ENCODE peak calls at places on chromosomes 16 and 17, in six cellular contexts. M is upper lobe of right lung, O is HEK293T, X is transverse colon, U is T-cell, Q is kidney. F is an unnamed sample.

GRCh38 chr17:67671492-67671891 is 46.2 kb upstream of the NOL11 start:
- DNase-seq in M (no peak), O (peak), Q (no peak), U (no peak), X (no peak), F (no peak)

GRCh38 chr16:85864965-85865364 is 34.0 kb upstream of the IRF8 start:
- DNase-seq in Q (no peak), O (no peak), M (no peak), U (no peak), X (no peak), F (no peak)

GRCh38 chr16:20851601-20852000 is 45.3 kb downstream of the REXO5 start:
- DNase-seq in O (no peak), U (no peak), Q (peak), M (peak), X (peak), F (peak)

GRCh38 chr17:80800775-80801391 is 190.8 kb upstream of the CHMP6 start:
- DNase-seq in O (no peak), M (no peak), Q (peak), X (no peak), U (no peak), F (peak)

GRCh38 chr16:19882186-19882585 is 2.5 kb downstream of the GPRC5B start:
- DNase-seq in M (no peak), O (no peak), X (no peak), U (no peak), Q (no peak), F (no peak)

GRCh38 chr16:85240982-85241924 is 129.0 kb upstream of the CIBAR2 start:
- DNase-seq in U (no peak), X (no peak), O (no peak), Q (no peak), M (no peak), F (no peak)

GRCh38 chr16:55364811-55365210 is 40.8 kb downstream of the IRX6 start:
- DNase-seq in Q (no peak), U (no peak), M (no peak), X (no peak), O (no peak), F (no peak)

GRCh38 chr16:54275956-54276355 is 10.6 kb downstream of the IRX3 start:
- DNase-seq in X (no peak), U (no peak), Q (no peak), O (no peak), M (no peak), F (peak)

GRCh38 chr16:66036775-66037715 is 329.4 kb upstream of the CDH5 start:
- DNase-seq in O (no peak), M (no peak), U (no peak), Q (no peak), X (no peak), F (no peak)

GRCh38 chr16:22948603-22949368 is 134.8 kb downstream of the HS3ST2 start:
- DNase-seq in M (peak), O (peak), X (peak), Q (peak), U (peak), F (peak)

GRCh38 chr17:50719144-50719923 is at the start of gene LUC7L3:
- DNase-seq in U (peak), Q (peak), O (peak), M (peak), X (peak), F (peak)

GRCh38 chr17:45646288-45646988 is 137.7 kb upstream of the CRHR1 start:
- DNase-seq in O (no peak), Q (no peak), M (peak), U (no peak), X (no peak), F (no peak)

GRCh38 chr16:83835972-83836566 is 28.3 kb downstream of the HSBP1 start:
- DNase-seq in M (no peak), U (no peak), X (no peak), Q (no peak), O (no peak), F (no peak)

GRCh38 chr17:6525731-6526130 is 30.6 kb downstream of the PITPNM3 start:
- DNase-seq in X (no peak), Q (no peak), M (no peak), O (no peak), U (no peak), F (no peak)

F was measured in Caco-2.